ENCODE peak calls at places on chromosomes 16 and 17, in eight cellular contexts. One of them, this sample, is unnamed.

GRCh38 chr17:75619506-75620431 is 13.5 kb upstream of the SMIM5 start:
- DNase-seq in psoas muscle: no peak
- DNase-seq in H54: peak
- DNase-seq in astrocyte of the spinal cord: peak
- DNase-seq in hepatocyte: no peak
- DNase-seq in GM23338: peak
- DNase-seq in stimulated activated CD8-positive, alpha-beta memory T cell treated with anti-CD3 and anti-CD28 coated beads, Interleukin-15, amount 100 ng/mL, for 48 hours: no peak
- DNase-seq in upper lobe of left lung: no peak
- DNase-seq in this sample: peak

GRCh38 chr17:77375917-77376651 is 235.3 kb downstream of the SEC14L1 start:
- DNase-seq in psoas muscle: no peak
- DNase-seq in H54: no peak
- DNase-seq in astrocyte of the spinal cord: peak
- DNase-seq in hepatocyte: peak
- DNase-seq in GM23338: no peak
- DNase-seq in stimulated activated CD8-positive, alpha-beta memory T cell treated with anti-CD3 and anti-CD28 coated beads, Interleukin-15, amount 100 ng/mL, for 48 hours: peak
- DNase-seq in upper lobe of left lung: peak
- DNase-seq in this sample: no peak

GRCh38 chr17:37276475-37276874 is 99.3 kb upstream of the C17orf78 start:
- DNase-seq in psoas muscle: no peak
- DNase-seq in H54: no peak
- DNase-seq in astrocyte of the spinal cord: no peak
- DNase-seq in hepatocyte: no peak
- DNase-seq in GM23338: no peak
- DNase-seq in stimulated activated CD8-positive, alpha-beta memory T cell treated with anti-CD3 and anti-CD28 coated beads, Interleukin-15, amount 100 ng/mL, for 48 hours: no peak
- DNase-seq in upper lobe of left lung: no peak
- DNase-seq in this sample: no peak

GRCh38 chr17:63171428-63172205 is 205.6 kb downstream of the TANC2 start:
- DNase-seq in psoas muscle: no peak
- DNase-seq in H54: no peak
- DNase-seq in astrocyte of the spinal cord: peak
- DNase-seq in hepatocyte: no peak
- DNase-seq in GM23338: no peak
- DNase-seq in stimulated activated CD8-positive, alpha-beta memory T cell treated with anti-CD3 and anti-CD28 coated beads, Interleukin-15, amount 100 ng/mL, for 48 hours: no peak
- DNase-seq in upper lobe of left lung: no peak
- DNase-seq in this sample: no peak

GRCh38 chr16:49347476-49347875 is 26.1 kb upstream of the C16orf78 start:
- DNase-seq in psoas muscle: no peak
- DNase-seq in H54: no peak
- DNase-seq in astrocyte of the spinal cord: no peak
- DNase-seq in hepatocyte: no peak
- DNase-seq in GM23338: no peak
- DNase-seq in stimulated activated CD8-positive, alpha-beta memory T cell treated with anti-CD3 and anti-CD28 coated beads, Interleukin-15, amount 100 ng/mL, for 48 hours: no peak
- DNase-seq in upper lobe of left lung: no peak
- DNase-seq in this sample: no peak

GRCh38 chr17:19991252-19991885 is 13.7 kb upstream of the AKAP10 start:
- DNase-seq in psoas muscle: no peak
- DNase-seq in H54: no peak
- DNase-seq in astrocyte of the spinal cord: no peak
- DNase-seq in hepatocyte: no peak
- DNase-seq in GM23338: no peak
- DNase-seq in stimulated activated CD8-positive, alpha-beta memory T cell treated with anti-CD3 and anti-CD28 coated beads, Interleukin-15, amount 100 ng/mL, for 48 hours: no peak
- DNase-seq in upper lobe of left lung: no peak
- DNase-seq in this sample: no peak

GRCh38 chr17:77106874-77107358 is 33.9 kb upstream of the SEC14L1 start:
- DNase-seq in psoas muscle: no peak
- DNase-seq in H54: no peak
- DNase-seq in astrocyte of the spinal cord: no peak
- DNase-seq in hepatocyte: no peak
- DNase-seq in GM23338: peak
- DNase-seq in stimulated activated CD8-positive, alpha-beta memory T cell treated with anti-CD3 and anti-CD28 coated beads, Interleukin-15, amount 100 ng/mL, for 48 hours: no peak
- DNase-seq in upper lobe of left lung: no peak
- DNase-seq in this sample: no peak

GRCh38 chr17:75514299-75515228 is 773 bp downstream of the CASKIN2 start:
- DNase-seq in psoas muscle: no peak
- DNase-seq in H54: no peak
- DNase-seq in astrocyte of the spinal cord: no peak
- DNase-seq in hepatocyte: peak
- DNase-seq in GM23338: peak
- DNase-seq in stimulated activated CD8-positive, alpha-beta memory T cell treated with anti-CD3 and anti-CD28 coated beads, Interleukin-15, amount 100 ng/mL, for 48 hours: no peak
- DNase-seq in upper lobe of left lung: peak
- DNase-seq in this sample: no peak

GRCh38 chr17:37461668-37462067 is 28.0 kb upstream of the DUSP14 start:
- DNase-seq in psoas muscle: no peak
- DNase-seq in H54: no peak
- DNase-seq in astrocyte of the spinal cord: no peak
- DNase-seq in hepatocyte: no peak
- DNase-seq in GM23338: no peak
- DNase-seq in stimulated activated CD8-positive, alpha-beta memory T cell treated with anti-CD3 and anti-CD28 coated beads, Interleukin-15, amount 100 ng/mL, for 48 hours: no peak
- DNase-seq in upper lobe of left lung: no peak
- DNase-seq in this sample: no peak

GRCh38 chr16:12375341-12375740 is 398.8 kb downstream of the SNX29 start:
- DNase-seq in psoas muscle: no peak
- DNase-seq in H54: no peak
- DNase-seq in astrocyte of the spinal cord: no peak
- DNase-seq in hepatocyte: no peak
- DNase-seq in GM23338: no peak
- DNase-seq in stimulated activated CD8-positive, alpha-beta memory T cell treated with anti-CD3 and anti-CD28 coated beads, Interleukin-15, amount 100 ng/mL, for 48 hours: no peak
- DNase-seq in upper lobe of left lung: no peak
- DNase-seq in this sample: no peak

GRCh38 chr17:58337126-58337599 is 8.6 kb upstream of the TSPOAP1 start:
- DNase-seq in psoas muscle: no peak
- DNase-seq in H54: no peak
- DNase-seq in astrocyte of the spinal cord: no peak
- DNase-seq in hepatocyte: no peak
- DNase-seq in GM23338: peak
- DNase-seq in stimulated activated CD8-positive, alpha-beta memory T cell treated with anti-CD3 and anti-CD28 coated beads, Interleukin-15, amount 100 ng/mL, for 48 hours: no peak
- DNase-seq in upper lobe of left lung: peak
- DNase-seq in this sample: no peak

GRCh38 chr17:50596191-50597037 is 35.9 kb downstream of the CACNA1G start:
- DNase-seq in psoas muscle: no peak
- DNase-seq in H54: no peak
- DNase-seq in astrocyte of the spinal cord: no peak
- DNase-seq in hepatocyte: peak
- DNase-seq in GM23338: peak
- DNase-seq in stimulated activated CD8-positive, alpha-beta memory T cell treated with anti-CD3 and anti-CD28 coated beads, Interleukin-15, amount 100 ng/mL, for 48 hours: no peak
- DNase-seq in upper lobe of left lung: no peak
- DNase-seq in this sample: no peak

GRCh38 chr17:36525888-36526287 is 8.8 kb downstream of the MYO19 start:
- DNase-seq in psoas muscle: no peak
- DNase-seq in H54: no peak
- DNase-seq in astrocyte of the spinal cord: no peak
- DNase-seq in hepatocyte: no peak
- DNase-seq in GM23338: no peak
- DNase-seq in stimulated activated CD8-positive, alpha-beta memory T cell treated with anti-CD3 and anti-CD28 coated beads, Interleukin-15, amount 100 ng/mL, for 48 hours: no peak
- DNase-seq in upper lobe of left lung: no peak
- DNase-seq in this sample: no peak

GRCh38 chr17:17570207-17570797 is 21.2 kb downstream of the PEMT start:
- DNase-seq in psoas muscle: peak
- DNase-seq in H54: peak
- DNase-seq in astrocyte of the spinal cord: peak
- DNase-seq in hepatocyte: peak
- DNase-seq in GM23338: peak
- DNase-seq in stimulated activated CD8-positive, alpha-beta memory T cell treated with anti-CD3 and anti-CD28 coated beads, Interleukin-15, amount 100 ng/mL, for 48 hours: no peak
- DNase-seq in upper lobe of left lung: peak
- DNase-seq in this sample: peak

GRCh38 chr17:57923182-57923872 is 31.9 kb downstream of the CUEDC1 start:
- DNase-seq in psoas muscle: no peak
- DNase-seq in H54: no peak
- DNase-seq in astrocyte of the spinal cord: no peak
- DNase-seq in hepatocyte: no peak
- DNase-seq in GM23338: no peak
- DNase-seq in stimulated activated CD8-positive, alpha-beta memory T cell treated with anti-CD3 and anti-CD28 coated beads, Interleukin-15, amount 100 ng/mL, for 48 hours: no peak
- DNase-seq in upper lobe of left lung: no peak
- DNase-seq in this sample: no peak

This sample was measured in frontal cortex.